ENCODE peak calls at places on chromosomes 7 and 10, in six cellular contexts. K, F, A, P, Q and C are unnamed samples.

GRCh38 chr7:22814261-22815208 is 8.1 kb downstream of the TOMM7 start:
- DNase-seq in Q (peak), P (no peak), A (peak), K (no peak), F (peak), C (peak)

GRCh38 chr10:60139798-60140566 is 233.6 kb upstream of the CCDC6 start:
- DNase-seq in K (peak), P (no peak), A (peak), F (no peak), Q (peak), C (peak)

GRCh38 chr7:135151162-135151932 is 3.5 kb downstream of the TMEM140 start:
- DNase-seq in A (no peak), Q (no peak), P (no peak), F (no peak), K (no peak), C (no peak)

GRCh38 chr7:23469150-23469960 is 936 bp downstream of the IGF2BP3 start:
- DNase-seq in Q (peak), A (peak), P (no peak), F (no peak), K (no peak), C (no peak)

GRCh38 chr7:49001610-49002033 is 77.3 kb downstream of the CDC14C start:
- DNase-seq in K (peak), P (no peak), F (peak), A (peak), Q (no peak), C (peak)

GRCh38 chr10:15419279-15419874 is 48.3 kb upstream of the FAM171A1 start:
- DNase-seq in A (peak), Q (peak), K (peak), F (peak), P (no peak), C (peak)

GRCh38 chr10:71647526-71648354 is 71.8 kb downstream of the C10orf105 start:
- DNase-seq in Q (no peak), A (no peak), K (no peak), F (no peak), P (no peak), C (no peak)

GRCh38 chr10:36066850-36067249 is 424.8 kb upstream of the FZD8 start:
- DNase-seq in Q (no peak), K (no peak), F (no peak), P (no peak), A (no peak), C (no peak)

GRCh38 chr7:20470082-20470481 is 139.4 kb downstream of the ITGB8 start:
- DNase-seq in Q (no peak), A (no peak), F (no peak), P (no peak), K (no peak), C (no peak)

GRCh38 chr7:1418505-1419309 is 40.6 kb downstream of the MICALL2 start:
- DNase-seq in K (peak), F (no peak), A (peak), Q (peak), P (no peak), C (peak)

GRCh38 chr10:33643042-33643441 is 308.6 kb upstream of the NRP1 start:
- DNase-seq in A (peak), Q (peak), P (no peak), K (no peak), F (peak), C (no peak)

GRCh38 chr7:569996-570800 is 50.6 kb upstream of the PDGFA start:
- DNase-seq in K (no peak), F (no peak), Q (no peak), A (no peak), P (peak), C (no peak)

GRCh38 chr10:99798920-99799319 is 16.5 kb downstream of the ABCC2 start:
- DNase-seq in K (no peak), F (no peak), A (no peak), Q (no peak), P (no peak), C (no peak)

GRCh38 chr7:85001493-85002345 is 185.1 kb downstream of the SEMA3D start:
- DNase-seq in P (no peak), A (peak), Q (peak), F (no peak), K (no peak), C (peak)

GRCh38 chr7:147296986-147297385 is 1180.4 kb downstream of the CNTNAP2 start:
- DNase-seq in K (no peak), P (no peak), Q (no peak), A (no peak), F (no peak), C (no peak)

GRCh38 chr7:31333301-31333700 is 7.2 kb downstream of the NEUROD6 start:
- DNase-seq in K (no peak), P (no peak), Q (no peak), F (no peak), A (no peak), C (no peak)

GRCh38 chr7:29987821-29988317 is 1.7 kb downstream of the SCRN1 start:
- DNase-seq in Q (peak), F (peak), P (no peak), A (peak), K (peak), C (peak)

GRCh38 chr7:121752706-121753105 is 120.3 kb upstream of the PTPRZ1 start:
- DNase-seq in Q (peak), A (peak), K (no peak), P (no peak), F (no peak), C (peak)

GRCh38 chr7:17900464-17900863 is 39.8 kb downstream of the SNX13 start:
- DNase-seq in A (no peak), P (no peak), K (no peak), Q (no peak), F (no peak), C (no peak)

GRCh38 chr10:120666311-120666710 is 184.9 kb upstream of the WDR11 start:
- DNase-seq in Q (no peak), P (no peak), A (no peak), F (no peak), K (no peak), C (no peak)

GRCh38 chr10:93028881-93029280 is 31.7 kb upstream of the CYP26C1 start:
- DNase-seq in F (no peak), Q (peak), P (no peak), A (peak), K (no peak), C (peak)

GRCh38 chr10:51001587-51001986 is 72.7 kb upstream of the PRKG1 start:
- DNase-seq in A (peak), Q (peak), F (peak), K (no peak), P (no peak), C (peak)

GRCh38 chr7:137335814-137336213 is 7.7 kb downstream of the PTN start:
- DNase-seq in K (no peak), P (no peak), F (no peak), Q (no peak), A (no peak), C (no peak)

GRCh38 chr7:91034459-91035368 is 229.5 kb upstream of the FZD1 start:
- DNase-seq in Q (peak), P (no peak), F (peak), A (peak), K (peak), C (peak)

GRCh38 chr10:63825111-63825510 is 303.9 kb downstream of the REEP3 start:
- DNase-seq in K (no peak), A (peak), P (no peak), F (peak), Q (no peak), C (no peak)

GRCh38 chr10:1089017-1089689 is 33.0 kb downstream of the WDR37 start:
- DNase-seq in P (no peak), A (no peak), F (no peak), K (no peak), Q (no peak), C (no peak)

GRCh38 chr7:130114374-130114773 is 44.0 kb downstream of the KLHDC10 start:
- DNase-seq in P (no peak), A (no peak), Q (no peak), F (no peak), K (no peak), C (no peak)

GRCh38 chr10:29613791-29614190 is 21.0 kb downstream of the SVIL start:
- DNase-seq in P (no peak), K (no peak), Q (no peak), A (peak), F (peak), C (no peak)

GRCh38 chr7:27095897-27096755 is at the start of gene HOXA1:
- DNase-seq in P (peak), A (peak), Q (peak), F (peak), K (peak), C (peak)

GRCh38 chr7:69844264-69844868 is 246.1 kb downstream of the AUTS2 start:
- DNase-seq in K (no peak), F (no peak), A (no peak), Q (no peak), P (no peak), C (no peak)

GRCh38 chr7:4150731-4151130 is 531.4 kb upstream of the FOXK1 start:
- DNase-seq in A (no peak), Q (no peak), P (no peak), K (no peak), F (no peak), C (no peak)

GRCh38 chr10:127919418-127920191 is 12.7 kb downstream of the PTPRE start:
- DNase-seq in F (peak), K (no peak), Q (peak), A (peak), P (no peak), C (peak)

GRCh38 chr10:124637091-124637700 is 107.0 kb downstream of the FAM53B start:
- DNase-seq in P (no peak), A (no peak), F (no peak), Q (no peak), K (no peak), C (no peak)